ENCODE peak calls at places on chromosomes 5 and 9, in six cellular contexts. F is SW 1271; E is esophagus squamous epithelium; Y is stimulated activated CD8-positive, alpha-beta memory T cell treated with anti-CD3 and anti-CD28 coated beads, Interleukin-2, amount 100 ng/mL, for 48 hours; O is amniotic stem cell; L is NCI-H1436. D is an unnamed sample.

GRCh38 chr5:33153891-33154290 is 286.9 kb upstream of the TARS1 start:
- DNase-seq in F (no peak), E (no peak), Y (no peak), O (no peak), L (no peak), D (no peak)

GRCh38 chr5:150575745-150576448 is 64.6 kb upstream of the SYNPO start:
- DNase-seq in F (no peak), E (no peak), Y (no peak), O (no peak), L (no peak), D (no peak)

GRCh38 chr9:93893899-93894690 is 61.1 kb downstream of the BARX1 start:
- DNase-seq in F (no peak), E (no peak), Y (no peak), O (no peak), L (no peak), D (peak; percentile 94)

GRCh38 chr5:54742417-54742889 is 224.9 kb downstream of the SNX18 start:
- DNase-seq in F (no peak), E (no peak), Y (no peak), O (peak; percentile 74), L (no peak), D (peak; percentile 37)

GRCh38 chr9:124349267-124349666 is 66.0 kb downstream of the PSMB7 start:
- DNase-seq in F (no peak), E (no peak), Y (no peak), O (no peak), L (no peak), D (no peak)

GRCh38 chr5:178590141-178590923 is at the start of gene COL23A1:
- DNase-seq in F (no peak), E (no peak), Y (peak; percentile 22), O (no peak), L (no peak), D (no peak)

GRCh38 chr9:129237195-129237611 is 59.1 kb upstream of the IER5L start:
- DNase-seq in F (no peak), E (no peak), Y (peak; percentile 31), O (peak; percentile 44), L (no peak), D (no peak)

GRCh38 chr9:88587885-88588628 is 53.1 kb downstream of the NXNL2 start:
- DNase-seq in F (no peak), E (no peak), Y (no peak), O (no peak), L (no peak), D (no peak)

GRCh38 chr9:105500108-105500766 is 52.4 kb downstream of the FSD1L start:
- DNase-seq in F (no peak), E (no peak), Y (no peak), O (no peak), L (no peak), D (no peak)

GRCh38 chr9:86185872-86186271 is 73.6 kb downstream of the C9orf153 start:
- DNase-seq in F (no peak), E (no peak), Y (no peak), O (no peak), L (no peak), D (no peak)

GRCh38 chr9:99490736-99491135 is 268.7 kb downstream of the SEC61B start:
- DNase-seq in F (no peak), E (no peak), Y (no peak), O (peak; percentile 73), L (no peak), D (no peak)

GRCh38 chr5:139075066-139076050 is 122.8 kb downstream of the SIL1 start:
- DNase-seq in F (no peak), E (no peak), Y (no peak), O (no peak), L (no peak), D (no peak)

GRCh38 chr5:168874713-168875380 is 295.7 kb upstream of the PANK3 start:
- DNase-seq in F (no peak), E (no peak), Y (no peak), O (no peak), L (no peak), D (no peak)

GRCh38 chr9:35516481-35516880 is 26.6 kb downstream of the RUSC2 start:
- DNase-seq in F (peak; percentile 48), E (no peak), Y (no peak), O (peak; percentile 51), L (no peak), D (no peak)

GRCh38 chr5:111603446-111603827 is 91.1 kb upstream of the STARD4 start:
- DNase-seq in F (no peak), E (no peak), Y (no peak), O (no peak), L (no peak), D (no peak)

GRCh38 chr5:133612021-133612860 is at the start of gene FSTL4:
- DNase-seq in F (no peak), E (no peak), Y (peak; percentile 13), O (no peak), L (peak; percentile 55), D (peak; percentile 75)

GRCh38 chr5:104018299-104018698 is 455.7 kb upstream of the NUDT12 start:
- DNase-seq in F (no peak), E (no peak), Y (no peak), O (no peak), L (no peak), D (no peak)

GRCh38 chr5:108340131-108340530 is 41.8 kb downstream of the FBXL17 start:
- DNase-seq in F (no peak), E (no peak), Y (no peak), O (no peak), L (no peak), D (no peak)

D was measured in body of pancreas.